ENCODE peak calls at places on chromosomes 3 and 15, in five cellular contexts. K is GM12865, U is astrocyte of the spinal cord, S is Calu3, A is hepatocyte. N is an unnamed sample.

GRCh38 chr3:8739757-8740508 is 6.3 kb downstream of the CAV3 start:
- DNase-seq in K (peak), U (peak), S (peak), A (no peak), N (no peak)

GRCh38 chr3:168884353-168884903 is 779.1 kb downstream of the MECOM start:
- DNase-seq in K (no peak), U (peak), S (peak), A (peak), N (no peak)

GRCh38 chr15:48090666-48091065 is 30.1 kb upstream of the SLC24A5 start:
- DNase-seq in K (no peak), U (no peak), S (no peak), A (no peak), N (no peak)

GRCh38 chr15:96325579-96326331 is 4.7 kb upstream of the NR2F2 start:
- DNase-seq in K (no peak), U (peak), S (no peak), A (peak), N (no peak)

GRCh38 chr3:54283470-54283869 is 161.1 kb downstream of the CACNA2D3 start:
- DNase-seq in K (no peak), U (no peak), S (no peak), A (no peak), N (no peak)

GRCh38 chr3:3141939-3142338 is 15.2 kb downstream of the TRNT1 start:
- DNase-seq in K (no peak), U (no peak), S (no peak), A (no peak), N (no peak)

GRCh38 chr3:59108091-59108815 is 58.4 kb upstream of the CFAP20DC start:
- DNase-seq in K (no peak), U (no peak), S (no peak), A (no peak), N (no peak)

GRCh38 chr3:197407053-197407452 is 108.6 kb upstream of the DLG1 start:
- DNase-seq in K (no peak), U (no peak), S (no peak), A (no peak), N (no peak)

GRCh38 chr3:48685293-48685602 is 467 bp downstream of the NCKIPSD start:
- DNase-seq in K (no peak), U (no peak), S (no peak), A (no peak), N (no peak)

GRCh38 chr3:47370887-47371697 is 9.7 kb upstream of the PTPN23 start:
- DNase-seq in K (peak), U (no peak), S (no peak), A (peak), N (peak)

GRCh38 chr15:61050844-61051569 is 178.1 kb downstream of the RORA start:
- DNase-seq in K (no peak), U (no peak), S (no peak), A (no peak), N (no peak)

GRCh38 chr15:60536951-60537350 is 58.0 kb upstream of the ICE2 start:
- DNase-seq in K (no peak), U (no peak), S (no peak), A (no peak), N (no peak)

GRCh38 chr15:39269821-39270220 is 311.1 kb upstream of the THBS1 start:
- DNase-seq in K (no peak), U (no peak), S (no peak), A (peak), N (no peak)

GRCh38 chr15:79593119-79593869 is 161.2 kb downstream of the MINAR1 start:
- DNase-seq in K (no peak), U (no peak), S (no peak), A (peak), N (no peak)

GRCh38 chr3:38549082-38549481 is 52.9 kb downstream of the EXOG start:
- DNase-seq in K (no peak), U (no peak), S (no peak), A (no peak), N (no peak)

GRCh38 chr15:58147151-58147550 is 9.0 kb downstream of the AQP9 start:
- DNase-seq in K (peak), U (peak), S (no peak), A (no peak), N (no peak)

GRCh38 chr15:59251001-59251845 is 44.6 kb downstream of the LDHAL6B start:
- DNase-seq in K (peak), U (no peak), S (no peak), A (no peak), N (peak)

GRCh38 chr3:53238881-53239280 is 16.9 kb downstream of the TKT start:
- DNase-seq in K (no peak), U (no peak), S (no peak), A (no peak), N (no peak)

GRCh38 chr15:67077641-67078215 is 12.3 kb downstream of the SMAD3 start:
- DNase-seq in K (no peak), U (no peak), S (no peak), A (no peak), N (no peak)

DNA sequence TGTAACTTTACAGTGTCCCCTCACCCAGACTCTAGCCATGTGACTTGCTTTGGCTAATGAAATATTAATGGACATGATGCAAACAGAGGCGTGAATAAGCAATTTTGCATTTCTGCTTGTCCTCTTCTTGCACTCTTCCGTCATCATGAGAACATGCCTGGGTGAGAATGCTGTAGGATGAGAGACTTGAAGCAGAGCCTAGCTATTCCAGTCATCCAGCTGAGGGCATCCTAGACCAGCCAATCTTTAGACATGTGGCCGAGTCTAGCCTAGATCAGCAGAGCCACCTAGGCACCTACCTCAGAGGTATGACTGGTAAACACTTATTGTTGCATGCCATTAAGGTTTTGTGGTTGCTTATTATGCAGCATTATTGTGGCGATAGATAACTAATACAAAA is 450.5 kb upstream of the AZI2 start:
- DNase-seq in K (peak), U (no peak), S (no peak), A (no peak), N (no peak)
- TF ChIP-seq CTCF in K (peak), U (no peak), S (no peak), A (no peak), N (no peak)

DNA sequence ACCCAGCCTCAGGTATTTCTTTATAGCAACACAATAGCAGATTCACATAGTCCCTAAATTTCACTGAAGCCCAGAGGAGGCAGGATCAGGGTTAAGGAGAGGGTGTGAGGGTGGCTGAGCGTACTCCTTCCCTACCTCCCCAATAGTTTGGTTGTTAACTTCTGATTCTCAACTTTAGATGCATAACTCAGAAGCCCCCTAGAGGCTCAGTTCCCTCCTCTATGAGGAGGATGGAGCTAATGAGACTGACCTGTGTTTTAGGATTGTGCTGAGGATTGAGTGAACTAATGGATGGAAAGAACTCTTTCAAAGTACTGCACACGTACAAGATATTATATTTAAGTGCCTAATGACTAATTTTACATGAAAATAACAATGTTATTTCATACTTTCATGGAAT is 249.3 kb upstream of the SOX14 start:
- DNase-seq in K (no peak), U (no peak), S (no peak), A (no peak), N (no peak)
- TF ChIP-seq CTCF in K (peak), U (no peak), S (no peak), A (no peak), N (no peak)

DNA sequence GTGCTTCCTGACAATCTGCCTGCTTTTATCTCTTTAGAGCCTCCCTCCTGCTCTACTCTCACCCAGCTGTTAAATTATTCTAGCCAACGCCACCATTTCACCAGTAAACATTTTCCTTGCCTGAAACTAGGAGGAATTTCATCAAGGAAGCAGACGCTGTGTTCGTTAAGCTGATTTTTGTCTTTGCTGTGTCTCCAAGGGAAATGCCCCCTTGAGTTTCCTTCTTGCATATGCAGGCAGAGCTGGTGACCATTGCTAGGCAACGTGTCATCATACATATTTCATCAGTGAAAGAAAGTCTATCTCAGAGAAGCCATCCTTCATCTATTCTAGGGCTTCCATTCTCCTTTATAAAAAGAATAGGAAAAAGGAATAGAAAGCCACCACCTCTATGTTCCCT is 87.0 kb upstream of the ST8SIA2 start:
- DNase-seq in K (peak), U (no peak), S (no peak), A (peak), N (no peak)
- TF ChIP-seq CTCF in K (no peak), U (peak), S (peak), A (peak), N (no peak)

GRCh38 chr3:32719335-32719734 is 34.3 kb downstream of the CNOT10 start:
- DNase-seq in K (no peak), U (no peak), S (no peak), A (no peak), N (no peak)
- TF ChIP-seq CTCF in K (no peak), U (no peak), S (no peak), A (no peak), N (no peak)

GRCh38 chr3:152031321-152031720 is 157.9 kb downstream of the SUCNR1 start:
- DNase-seq in K (no peak), U (no peak), S (no peak), A (no peak), N (no peak)

GRCh38 chr3:152021951-152022461 is 148.6 kb downstream of the SUCNR1 start:
- DNase-seq in K (no peak), U (peak), S (peak), A (no peak), N (no peak)

GRCh38 chr3:152030320-152030719 is 156.9 kb downstream of the SUCNR1 start:
- DNase-seq in K (no peak), U (no peak), S (no peak), A (no peak), N (no peak)

GRCh38 chr3:152026033-152026556 is 152.7 kb downstream of the SUCNR1 start:
- DNase-seq in K (peak), U (peak), S (peak), A (peak), N (no peak)
- TF ChIP-seq CTCF in K (peak), U (peak), S (no peak), A (peak), N (peak)

DNA sequence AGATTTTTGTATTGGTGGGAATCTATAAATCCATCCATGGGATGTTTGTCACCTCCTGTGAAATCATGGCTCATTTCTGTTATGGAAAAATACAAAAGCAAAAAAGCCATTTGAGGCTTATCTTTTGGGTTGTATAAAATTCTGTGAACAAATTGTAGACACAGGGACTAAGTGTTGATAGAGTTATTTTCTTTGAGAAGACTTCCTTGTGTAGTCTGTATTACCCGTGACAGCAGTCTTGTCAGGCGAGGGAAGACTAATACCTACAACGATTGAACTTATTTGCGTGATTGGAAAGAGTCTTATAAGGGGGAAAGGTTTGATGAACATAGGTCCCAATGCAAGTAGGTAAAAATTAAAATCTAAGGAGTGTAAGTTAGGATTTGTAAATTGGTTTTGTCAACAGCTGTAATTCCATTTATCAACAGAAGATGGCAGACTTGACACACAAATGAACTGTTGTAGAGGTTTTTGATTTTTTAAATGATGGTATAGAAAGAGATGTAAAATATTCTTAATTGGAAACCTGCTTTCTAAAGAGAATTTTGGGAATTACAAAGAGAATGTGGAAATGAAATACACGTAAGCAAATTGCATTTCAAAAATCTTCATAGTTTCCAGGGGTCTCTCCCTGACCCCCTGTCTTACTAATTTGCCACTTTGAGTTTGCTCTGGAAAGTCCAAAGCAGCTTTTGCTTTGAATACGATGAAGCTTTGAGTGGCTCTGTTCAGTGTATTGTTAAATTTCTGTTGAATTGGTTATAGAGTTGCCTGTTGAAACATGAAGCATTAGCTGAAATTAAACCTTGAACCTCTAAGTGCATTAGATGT is 33.2 kb downstream of the SLC25A26 start:
- DNase-seq in K (peak), U (peak), S (no peak), A (peak), N (peak)
- TF ChIP-seq CTCF in K (peak), U (peak), S (peak), A (peak), N (peak)

GRCh38 chr15:88701561-88702095 is 62.8 kb downstream of the ISG20 start:
- DNase-seq in K (peak), U (no peak), S (peak), A (peak), N (peak)
- TF ChIP-seq CTCF in K (peak), U (peak), S (peak), A (peak), N (peak)

GRCh38 chr3:159486580-159486979 is 502.1 kb upstream of the IL12A start:
- DNase-seq in K (peak), U (no peak), S (no peak), A (no peak), N (no peak)
- TF ChIP-seq CTCF in K (peak), U (no peak), S (no peak), A (no peak), N (peak)

GRCh38 chr3:140579260-140579659 is 98.6 kb upstream of the TRIM42 start:
- DNase-seq in K (no peak), U (no peak), S (no peak), A (no peak), N (no peak)
- TF ChIP-seq CTCF in K (no peak), U (peak), S (peak), A (no peak), N (no peak)